ENCODE peak calls at places on chromosomes 5 and 9, in ten cellular contexts. One of them, this sample, is unnamed.

GRCh38 chr5:657570-657969 is 35.6 kb downstream of the TPPP start:
- DNase-seq in left lung: no peak
- DNase-seq in brain microvascular endothelial cell: peak; percentile 99
- DNase-seq in H1: no peak
- DNase-seq in fibroblast of pulmonary artery: peak; percentile 80
- DNase-seq in WTC11: no peak
- DNase-seq in CD8-positive, alpha-beta T cell: no peak
- DNase-seq in HFFc6: peak; percentile 65
- DNase-seq in BJ: no peak
- DNase-seq in nephron progenitor cell: no peak
- DNase-seq in this sample: no peak

GRCh38 chr9:98873535-98874432 is 66.3 kb downstream of the GALNT12 start:
- DNase-seq in nephron progenitor cell: no peak
- DNase-seq in fibroblast of pulmonary artery: peak; percentile 53
- DNase-seq in BJ: no peak
- DNase-seq in left lung: no peak
- DNase-seq in WTC11: no peak
- DNase-seq in CD8-positive, alpha-beta T cell: no peak
- DNase-seq in brain microvascular endothelial cell: no peak
- DNase-seq in HFFc6: peak; percentile 15
- DNase-seq in H1: no peak
- DNase-seq in this sample: no peak

GRCh38 chr9:137318976-137319375 is 16.9 kb upstream of the NRARP start:
- DNase-seq in BJ: no peak
- DNase-seq in fibroblast of pulmonary artery: no peak
- DNase-seq in WTC11: peak; percentile 71
- DNase-seq in brain microvascular endothelial cell: peak; percentile 48
- DNase-seq in HFFc6: no peak
- DNase-seq in nephron progenitor cell: peak; percentile 63
- DNase-seq in left lung: peak; percentile 61
- DNase-seq in H1: peak; percentile 67
- DNase-seq in CD8-positive, alpha-beta T cell: no peak
- DNase-seq in this sample: no peak

GRCh38 chr9:93089481-93089991 is 6.5 kb upstream of the CARD19 start:
- DNase-seq in nephron progenitor cell: no peak
- DNase-seq in left lung: no peak
- DNase-seq in H1: no peak
- DNase-seq in HFFc6: no peak
- DNase-seq in BJ: no peak
- DNase-seq in brain microvascular endothelial cell: no peak
- DNase-seq in WTC11: no peak
- DNase-seq in CD8-positive, alpha-beta T cell: no peak
- DNase-seq in fibroblast of pulmonary artery: no peak
- DNase-seq in this sample: no peak

GRCh38 chr9:134681061-134681661 is 39.6 kb downstream of the COL5A1 start:
- DNase-seq in H1: no peak
- DNase-seq in nephron progenitor cell: no peak
- DNase-seq in brain microvascular endothelial cell: peak; percentile 39
- DNase-seq in CD8-positive, alpha-beta T cell: no peak
- DNase-seq in WTC11: no peak
- DNase-seq in fibroblast of pulmonary artery: peak; percentile 15
- DNase-seq in HFFc6: no peak
- DNase-seq in left lung: peak; percentile 62
- DNase-seq in BJ: no peak
- DNase-seq in this sample: no peak

GRCh38 chr9:120080781-120081180 is 499.2 kb downstream of the CDK5RAP2 start:
- DNase-seq in brain microvascular endothelial cell: no peak
- DNase-seq in H1: no peak
- DNase-seq in left lung: no peak
- DNase-seq in HFFc6: no peak
- DNase-seq in fibroblast of pulmonary artery: no peak
- DNase-seq in BJ: no peak
- DNase-seq in CD8-positive, alpha-beta T cell: no peak
- DNase-seq in nephron progenitor cell: no peak
- DNase-seq in WTC11: no peak
- DNase-seq in this sample: no peak

GRCh38 chr5:76483433-76483832 is 80.3 kb downstream of the IQGAP2 start:
- DNase-seq in H1: no peak
- DNase-seq in brain microvascular endothelial cell: no peak
- DNase-seq in left lung: no peak
- DNase-seq in nephron progenitor cell: no peak
- DNase-seq in CD8-positive, alpha-beta T cell: no peak
- DNase-seq in WTC11: peak; percentile 29
- DNase-seq in BJ: no peak
- DNase-seq in fibroblast of pulmonary artery: no peak
- DNase-seq in HFFc6: no peak
- DNase-seq in this sample: no peak

GRCh38 chr5:37495210-37495609 is 116.1 kb downstream of the WDR70 start:
- DNase-seq in brain microvascular endothelial cell: peak; percentile 33
- DNase-seq in CD8-positive, alpha-beta T cell: no peak
- DNase-seq in BJ: no peak
- DNase-seq in HFFc6: peak; percentile 60
- DNase-seq in WTC11: no peak
- DNase-seq in fibroblast of pulmonary artery: peak; percentile 43
- DNase-seq in H1: no peak
- DNase-seq in left lung: no peak
- DNase-seq in nephron progenitor cell: no peak
- DNase-seq in this sample: no peak

GRCh38 chr5:4233671-4234070 is 638.0 kb downstream of the IRX1 start:
- DNase-seq in nephron progenitor cell: no peak
- DNase-seq in brain microvascular endothelial cell: no peak
- DNase-seq in H1: no peak
- DNase-seq in CD8-positive, alpha-beta T cell: no peak
- DNase-seq in left lung: no peak
- DNase-seq in HFFc6: no peak
- DNase-seq in fibroblast of pulmonary artery: no peak
- DNase-seq in WTC11: peak; percentile 26
- DNase-seq in BJ: no peak
- DNase-seq in this sample: no peak

GRCh38 chr9:18555105-18555883 is 81.3 kb downstream of the ADAMTSL1 start:
- DNase-seq in CD8-positive, alpha-beta T cell: no peak
- DNase-seq in brain microvascular endothelial cell: no peak
- DNase-seq in fibroblast of pulmonary artery: peak; percentile 18
- DNase-seq in HFFc6: no peak
- DNase-seq in BJ: no peak
- DNase-seq in left lung: no peak
- DNase-seq in nephron progenitor cell: no peak
- DNase-seq in H1: no peak
- DNase-seq in WTC11: no peak
- DNase-seq in this sample: no peak

GRCh38 chr9:112447283-112447761 is 39.3 kb upstream of the KIAA1958 start:
- DNase-seq in brain microvascular endothelial cell: peak; percentile 7
- DNase-seq in BJ: peak; percentile 67
- DNase-seq in H1: no peak
- DNase-seq in left lung: no peak
- DNase-seq in nephron progenitor cell: no peak
- DNase-seq in CD8-positive, alpha-beta T cell: no peak
- DNase-seq in HFFc6: peak; percentile 58
- DNase-seq in WTC11: no peak
- DNase-seq in fibroblast of pulmonary artery: peak; percentile 23
- DNase-seq in this sample: no peak

GRCh38 chr5:29218138-29218537 is 1975.3 kb upstream of the CDH6 start:
- DNase-seq in BJ: no peak
- DNase-seq in left lung: no peak
- DNase-seq in WTC11: no peak
- DNase-seq in H1: no peak
- DNase-seq in fibroblast of pulmonary artery: no peak
- DNase-seq in brain microvascular endothelial cell: no peak
- DNase-seq in HFFc6: no peak
- DNase-seq in CD8-positive, alpha-beta T cell: no peak
- DNase-seq in nephron progenitor cell: no peak
- DNase-seq in this sample: no peak

GRCh38 chr5:17394086-17394485 is 103.9 kb upstream of the TAF11L2 start:
- DNase-seq in brain microvascular endothelial cell: no peak
- DNase-seq in CD8-positive, alpha-beta T cell: no peak
- DNase-seq in HFFc6: no peak
- DNase-seq in fibroblast of pulmonary artery: no peak
- DNase-seq in BJ: no peak
- DNase-seq in WTC11: no peak
- DNase-seq in left lung: no peak
- DNase-seq in nephron progenitor cell: no peak
- DNase-seq in H1: no peak
- DNase-seq in this sample: no peak

GRCh38 chr5:157464518-157465171 is 4.6 kb downstream of the NIPAL4 start:
- DNase-seq in H1: no peak
- DNase-seq in nephron progenitor cell: no peak
- DNase-seq in CD8-positive, alpha-beta T cell: peak; percentile 33
- DNase-seq in brain microvascular endothelial cell: peak; percentile 85
- DNase-seq in fibroblast of pulmonary artery: peak; percentile 88
- DNase-seq in WTC11: no peak
- DNase-seq in left lung: no peak
- DNase-seq in HFFc6: peak; percentile 86
- DNase-seq in BJ: peak; percentile 90
- DNase-seq in this sample: no peak

GRCh38 chr5:756171-756570 is 28.4 kb downstream of the ZDHHC11B start:
- DNase-seq in H1: no peak
- DNase-seq in nephron progenitor cell: no peak
- DNase-seq in fibroblast of pulmonary artery: no peak
- DNase-seq in WTC11: no peak
- DNase-seq in brain microvascular endothelial cell: no peak
- DNase-seq in left lung: peak; percentile 64
- DNase-seq in BJ: no peak
- DNase-seq in HFFc6: no peak
- DNase-seq in CD8-positive, alpha-beta T cell: peak; percentile 12
- DNase-seq in this sample: no peak

GRCh38 chr5:40995816-40996586 is 75.1 kb downstream of the MROH2B start:
- DNase-seq in fibroblast of pulmonary artery: no peak
- DNase-seq in brain microvascular endothelial cell: no peak
- DNase-seq in left lung: no peak
- DNase-seq in BJ: no peak
- DNase-seq in H1: no peak
- DNase-seq in HFFc6: no peak
- DNase-seq in nephron progenitor cell: no peak
- DNase-seq in CD8-positive, alpha-beta T cell: no peak
- DNase-seq in WTC11: no peak
- DNase-seq in this sample: no peak

GRCh38 chr5:31809037-31809910 is 170.3 kb downstream of the PDZD2 start:
- DNase-seq in BJ: no peak
- DNase-seq in H1: peak; percentile 75
- DNase-seq in WTC11: peak; percentile 77
- DNase-seq in CD8-positive, alpha-beta T cell: no peak
- DNase-seq in fibroblast of pulmonary artery: peak; percentile 79
- DNase-seq in nephron progenitor cell: peak; percentile 67
- DNase-seq in left lung: no peak
- DNase-seq in HFFc6: peak; percentile 77
- DNase-seq in brain microvascular endothelial cell: peak; percentile 74
- DNase-seq in this sample: peak; percentile 59

GRCh38 chr9:83699615-83700014 is 8.1 kb downstream of the UBQLN1 start:
- DNase-seq in nephron progenitor cell: no peak
- DNase-seq in WTC11: no peak
- DNase-seq in BJ: no peak
- DNase-seq in HFFc6: no peak
- DNase-seq in left lung: no peak
- DNase-seq in CD8-positive, alpha-beta T cell: no peak
- DNase-seq in fibroblast of pulmonary artery: no peak
- DNase-seq in brain microvascular endothelial cell: no peak
- DNase-seq in H1: no peak
- DNase-seq in this sample: no peak

GRCh38 chr9:27431573-27431972 is 92.5 kb upstream of the IFNK start:
- DNase-seq in H1: no peak
- DNase-seq in CD8-positive, alpha-beta T cell: no peak
- DNase-seq in left lung: no peak
- DNase-seq in nephron progenitor cell: no peak
- DNase-seq in HFFc6: no peak
- DNase-seq in brain microvascular endothelial cell: no peak
- DNase-seq in WTC11: no peak
- DNase-seq in fibroblast of pulmonary artery: no peak
- DNase-seq in BJ: no peak
- DNase-seq in this sample: no peak

GRCh38 chr9:122158202-122158601 is 1.4 kb downstream of the NDUFA8 start:
- DNase-seq in CD8-positive, alpha-beta T cell: no peak
- DNase-seq in BJ: no peak
- DNase-seq in fibroblast of pulmonary artery: peak; percentile 59
- DNase-seq in HFFc6: peak; percentile 50
- DNase-seq in nephron progenitor cell: peak; percentile 27
- DNase-seq in brain microvascular endothelial cell: peak; percentile 58
- DNase-seq in WTC11: peak; percentile 53
- DNase-seq in H1: no peak
- DNase-seq in left lung: no peak
- DNase-seq in this sample: peak; percentile 16
- TF ChIP-seq CTCF in CD8-positive, alpha-beta T cell: peak; percentile 59
- TF ChIP-seq CTCF in BJ: peak; percentile 57
- TF ChIP-seq CTCF in fibroblast of pulmonary artery: peak; percentile 64
- TF ChIP-seq CTCF in HFFc6: peak; percentile 73
- TF ChIP-seq CTCF in nephron progenitor cell: peak; percentile 45
- TF ChIP-seq CTCF in brain microvascular endothelial cell: peak; percentile 79
- TF ChIP-seq CTCF in WTC11: peak; percentile 35
- TF ChIP-seq CTCF in H1: peak; percentile 82
- TF ChIP-seq CTCF in left lung: peak; percentile 17
- TF ChIP-seq CTCF in this sample: peak; percentile 65

GRCh38 chr5:113612060-113612496 is 98.6 kb downstream of the YTHDC2 start:
- DNase-seq in left lung: no peak
- DNase-seq in WTC11: no peak
- DNase-seq in H1: no peak
- DNase-seq in HFFc6: peak; percentile 25
- DNase-seq in BJ: no peak
- DNase-seq in fibroblast of pulmonary artery: peak; percentile 66
- DNase-seq in CD8-positive, alpha-beta T cell: no peak
- DNase-seq in brain microvascular endothelial cell: no peak
- DNase-seq in nephron progenitor cell: no peak
- DNase-seq in this sample: no peak
- TF ChIP-seq CTCF in left lung: peak; percentile 44
- TF ChIP-seq CTCF in WTC11: peak; percentile 53
- TF ChIP-seq CTCF in H1: peak; percentile 58
- TF ChIP-seq CTCF in HFFc6: peak; percentile 85
- TF ChIP-seq CTCF in BJ: peak; percentile 54
- TF ChIP-seq CTCF in fibroblast of pulmonary artery: peak; percentile 53
- TF ChIP-seq CTCF in CD8-positive, alpha-beta T cell: peak; percentile 69
- TF ChIP-seq CTCF in brain microvascular endothelial cell: peak; percentile 28
- TF ChIP-seq CTCF in nephron progenitor cell: peak; percentile 65
- TF ChIP-seq CTCF in this sample: peak; percentile 81

GRCh38 chr5:36090033-36090432 is 23.4 kb upstream of the UGT3A2 start:
- DNase-seq in H1: peak; percentile 60
- DNase-seq in BJ: no peak
- DNase-seq in brain microvascular endothelial cell: peak; percentile 16
- DNase-seq in HFFc6: peak; percentile 59
- DNase-seq in nephron progenitor cell: no peak
- DNase-seq in CD8-positive, alpha-beta T cell: no peak
- DNase-seq in fibroblast of pulmonary artery: peak; percentile 32
- DNase-seq in left lung: no peak
- DNase-seq in WTC11: peak; percentile 56
- DNase-seq in this sample: no peak
- TF ChIP-seq CTCF in H1: peak; percentile 75
- TF ChIP-seq CTCF in BJ: peak; percentile 55
- TF ChIP-seq CTCF in brain microvascular endothelial cell: peak; percentile 71
- TF ChIP-seq CTCF in HFFc6: peak; percentile 75
- TF ChIP-seq CTCF in nephron progenitor cell: no peak
- TF ChIP-seq CTCF in CD8-positive, alpha-beta T cell: no peak
- TF ChIP-seq CTCF in fibroblast of pulmonary artery: peak; percentile 47
- TF ChIP-seq CTCF in left lung: no peak
- TF ChIP-seq CTCF in WTC11: no peak
- TF ChIP-seq CTCF in this sample: peak; percentile 48

DNA sequence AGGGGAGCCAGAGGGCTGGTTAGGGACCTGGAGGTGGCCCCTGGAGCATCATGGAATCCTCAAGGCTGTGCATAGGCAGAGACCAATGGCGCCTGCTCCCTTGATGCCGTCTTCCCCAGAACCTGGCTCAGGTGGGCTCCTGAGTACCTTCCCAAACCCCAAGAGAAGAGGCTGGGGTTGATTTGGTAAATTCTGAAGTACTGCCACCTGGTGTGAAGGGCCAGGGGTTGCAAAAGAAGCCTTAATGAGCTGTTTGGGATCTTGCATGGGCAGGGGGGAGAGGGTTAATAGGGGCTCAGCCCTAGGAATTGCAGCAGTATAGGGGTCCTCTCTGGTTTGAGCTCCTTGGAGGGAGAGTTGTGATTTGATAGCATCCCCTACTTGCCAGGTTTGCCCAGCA is 52.1 kb downstream of the CYSTM1 start:
- DNase-seq in HFFc6: no peak
- DNase-seq in H1: no peak
- DNase-seq in CD8-positive, alpha-beta T cell: no peak
- DNase-seq in WTC11: no peak
- DNase-seq in nephron progenitor cell: no peak
- DNase-seq in fibroblast of pulmonary artery: no peak
- DNase-seq in BJ: no peak
- DNase-seq in left lung: no peak
- DNase-seq in brain microvascular endothelial cell: no peak
- DNase-seq in this sample: no peak
- TF ChIP-seq CTCF in HFFc6: no peak
- TF ChIP-seq CTCF in H1: peak; percentile 13
- TF ChIP-seq CTCF in CD8-positive, alpha-beta T cell: no peak
- TF ChIP-seq CTCF in WTC11: no peak
- TF ChIP-seq CTCF in nephron progenitor cell: no peak
- TF ChIP-seq CTCF in fibroblast of pulmonary artery: no peak
- TF ChIP-seq CTCF in BJ: no peak
- TF ChIP-seq CTCF in left lung: no peak
- TF ChIP-seq CTCF in brain microvascular endothelial cell: no peak
- TF ChIP-seq CTCF in this sample: no peak